ENCODE peak calls at places on chromosome 4, in five cellular contexts. X is stomach; F is GM06990; M is CD8-positive, alpha-beta T cell; K is kidney. S is an unnamed sample. For H3K36me3, the result is how much of the 10 kb centered on the place peaks cover.

GRCh38 chr4:185122681-185123345 is 20.3 kb upstream of the SLC25A4 start:
- DNase-seq in K (no peak), M (no peak), F (no peak), X (no peak), S (no peak)

GRCh38 chr4:174714393-174715211 is 114.4 kb downstream of the GLRA3 start:
- DNase-seq in X (peak), F (no peak), M (no peak), K (no peak), S (no peak)

GRCh38 chr4:124415206-124415605 is 297.3 kb downstream of the ANKRD50 start:
- DNase-seq in K (no peak), X (no peak), F (no peak), M (no peak), S (no peak)

GRCh38 chr4:165470009-165470408 is 91.2 kb downstream of the CPE start:
- DNase-seq in X (no peak), M (no peak), F (no peak), K (no peak), S (no peak)

GRCh38 chr4:11548529-11549176 is 120.0 kb upstream of the HS3ST1 start:
- DNase-seq in K (no peak), F (no peak), X (no peak), M (no peak), S (no peak)

GRCh38 chr4:66275381-66276060 is 605.2 kb upstream of the EPHA5 start:
- DNase-seq in F (no peak), K (no peak), M (no peak), X (no peak), S (no peak)

GRCh38 chr4:33272722-33273121 is 2552.6 kb downstream of the PCDH7 start:
- DNase-seq in F (no peak), X (no peak), M (no peak), K (no peak), S (no peak)

GRCh38 chr4:26256016-26256415 is 64.8 kb upstream of the RBPJ start:
- DNase-seq in M (no peak), X (no peak), K (no peak), F (no peak), S (no peak)

GRCh38 chr4:57163530-57164459 is 53.6 kb upstream of the IGFBP7 start:
- DNase-seq in K (peak), M (peak), X (peak), F (peak), S (peak)

GRCh38 chr4:88240297-88240714 is 44.1 kb downstream of the PPM1K start:
- DNase-seq in X (no peak), M (no peak), F (no peak), K (no peak), S (peak)

GRCh38 chr4:11312389-11312788 is 116.3 kb downstream of the HS3ST1 start:
- DNase-seq in X (no peak), F (no peak), K (no peak), M (no peak), S (peak)

GRCh38 chr4:53601251-53601764 is 10.0 kb upstream of the LNX1 start:
- DNase-seq in K (peak), F (peak), M (no peak), X (no peak), S (no peak)

GRCh38 chr4:27189683-27190082 is 329.0 kb downstream of the STIM2 start:
- DNase-seq in X (no peak), M (no peak), K (no peak), F (no peak), S (no peak)

GRCh38 chr4:5870701-5871100 is 22.2 kb downstream of the CRMP1 start:
- DNase-seq in K (no peak), X (no peak), M (no peak), F (no peak), S (no peak)

GRCh38 chr4:17875402-17876070 is 64.8 kb downstream of the NCAPG start:
- DNase-seq in F (peak), M (no peak), X (no peak), K (no peak), S (no peak)

GRCh38 chr4:94576163-94576562 is 124.4 kb downstream of the PDLIM5 start:
- DNase-seq in X (no peak), F (no peak), M (no peak), K (no peak), S (no peak)

GRCh38 chr4:85842540-85842939 is 367.6 kb downstream of the ARHGAP24 start:
- DNase-seq in F (no peak), X (no peak), M (no peak), K (no peak), S (peak)

GRCh38 chr4:128517739-128518510 is 230.3 kb upstream of the PGRMC2 start:
- DNase-seq in M (no peak), K (no peak), F (peak), X (peak), S (peak)

GRCh38 chr4:143728171-143728570 is 27.7 kb upstream of the FREM3 start:
- DNase-seq in K (no peak), M (no peak), X (no peak), F (no peak), S (no peak)

GRCh38 chr4:186557061-186557460 is 1.7 kb upstream of the MTNR1A start:
- DNase-seq in K (no peak), X (no peak), M (no peak), F (no peak), S (no peak)

GRCh38 chr4:16082424-16083216 is 1.2 kb downstream of the PROM1 start:
- DNase-seq in F (no peak), X (no peak), M (no peak), K (peak), S (no peak)

GRCh38 chr4:76990288-76991080 is 40.9 kb downstream of the SEPTIN11 start:
- DNase-seq in M (no peak), X (no peak), K (no peak), F (no peak), S (no peak)

GRCh38 chr4:26420438-26420837 is 69.8 kb downstream of the CCKAR start:
- DNase-seq in K (no peak), X (no peak), M (no peak), F (no peak), S (no peak)

GRCh38 chr4:75771607-75772006 is 47.2 kb downstream of the USO1 start:
- DNase-seq in K (no peak), M (no peak), X (no peak), F (no peak), S (no peak)
- H3K36me3 ChIP-seq in K (under half), M (under half), X (half or more), F (under half), S (half or more)

GRCh38 chr4:141229408-141230101 is 8.9 kb downstream of the ZNF330 start:
- DNase-seq in M (no peak), X (no peak), K (no peak), F (no peak), S (no peak)

GRCh38 chr4:141238196-141238595 is 17.5 kb downstream of the ZNF330 start:
- DNase-seq in M (no peak), X (no peak), K (no peak), F (no peak), S (no peak)

GRCh38 chr4:141233673-141234072 is 13.0 kb downstream of the ZNF330 start:
- DNase-seq in K (no peak), F (no peak), X (no peak), M (no peak), S (no peak)
- H3K36me3 ChIP-seq in K (under half), F (under half), X (half or more), M (under half), S (half or more)

DNA sequence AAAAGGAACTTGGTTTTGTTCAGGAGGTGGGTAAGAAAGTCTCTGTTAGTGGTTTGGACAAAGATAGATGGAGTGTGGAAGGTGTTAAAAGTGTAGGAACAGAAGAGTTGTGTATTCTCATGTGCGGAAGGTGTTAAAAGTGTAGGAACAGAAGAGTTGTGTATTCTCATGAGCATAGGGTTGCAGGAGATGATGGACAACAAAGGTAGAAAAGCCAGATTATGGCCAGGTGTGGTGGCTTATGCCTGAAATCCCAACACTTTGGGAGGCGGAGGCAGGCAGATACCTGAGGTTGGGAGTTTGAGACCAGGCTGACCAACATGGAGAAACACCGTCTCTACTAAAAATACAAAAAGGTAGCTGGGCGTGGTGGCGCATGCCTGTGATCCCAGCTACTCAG is 2.5 kb downstream of the RPL34 start:
- DNase-seq in F (no peak), K (no peak), X (no peak), M (no peak), S (no peak)
- H3K36me3 ChIP-seq in F (under half), K (half or more), X (half or more), M (under half), S (half or more)

GRCh38 chr4:10095296-10095991 is 21.2 kb downstream of the WDR1 start:
- DNase-seq in M (no peak), X (no peak), F (no peak), K (peak), S (no peak)
- H3K36me3 ChIP-seq in M (half or more), X (half or more), F (half or more), K (half or more), S (half or more)

DNA sequence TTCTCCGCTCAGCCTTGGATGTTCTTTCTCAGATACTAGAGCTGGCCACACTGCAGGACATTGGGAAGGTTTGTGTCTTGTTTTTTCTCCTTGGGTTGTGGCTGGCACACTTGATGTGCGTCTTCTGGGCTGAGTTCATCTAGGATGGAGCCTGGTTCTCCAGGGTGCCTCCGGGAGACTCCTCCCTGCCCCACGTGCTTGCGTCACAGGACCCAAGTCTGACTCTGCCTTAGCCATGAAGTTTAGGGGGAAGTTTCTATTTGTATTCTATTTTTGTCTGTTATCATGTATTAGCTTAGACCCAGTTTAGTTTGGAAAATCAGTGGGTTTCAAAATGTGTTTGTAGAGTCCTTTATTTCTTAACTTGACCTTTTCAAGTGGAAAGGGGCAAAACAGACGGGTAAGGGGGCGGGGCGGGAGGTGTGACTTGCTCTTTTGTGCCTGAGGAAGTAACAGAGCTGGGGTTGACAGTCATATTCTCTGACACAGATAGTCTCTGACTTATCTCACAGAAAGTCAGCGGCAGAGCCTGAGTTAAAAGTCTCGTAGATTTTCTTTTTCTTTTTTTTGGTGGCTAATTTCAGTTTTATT is 85.9 kb downstream of the HTT start:
- DNase-seq in K (no peak), X (no peak), M (no peak), F (no peak), S (no peak)
- H3K36me3 ChIP-seq in K (under half), X (half or more), M (under half), F (under half), S (half or more)

GRCh38 chr4:7218686-7219085 is 26.3 kb downstream of the SORCS2 start:
- DNase-seq in M (no peak), K (no peak), F (no peak), X (no peak), S (no peak)
- H3K36me3 ChIP-seq in M (under half), K (under half), F (under half), X (under half), S (under half)

DNA sequence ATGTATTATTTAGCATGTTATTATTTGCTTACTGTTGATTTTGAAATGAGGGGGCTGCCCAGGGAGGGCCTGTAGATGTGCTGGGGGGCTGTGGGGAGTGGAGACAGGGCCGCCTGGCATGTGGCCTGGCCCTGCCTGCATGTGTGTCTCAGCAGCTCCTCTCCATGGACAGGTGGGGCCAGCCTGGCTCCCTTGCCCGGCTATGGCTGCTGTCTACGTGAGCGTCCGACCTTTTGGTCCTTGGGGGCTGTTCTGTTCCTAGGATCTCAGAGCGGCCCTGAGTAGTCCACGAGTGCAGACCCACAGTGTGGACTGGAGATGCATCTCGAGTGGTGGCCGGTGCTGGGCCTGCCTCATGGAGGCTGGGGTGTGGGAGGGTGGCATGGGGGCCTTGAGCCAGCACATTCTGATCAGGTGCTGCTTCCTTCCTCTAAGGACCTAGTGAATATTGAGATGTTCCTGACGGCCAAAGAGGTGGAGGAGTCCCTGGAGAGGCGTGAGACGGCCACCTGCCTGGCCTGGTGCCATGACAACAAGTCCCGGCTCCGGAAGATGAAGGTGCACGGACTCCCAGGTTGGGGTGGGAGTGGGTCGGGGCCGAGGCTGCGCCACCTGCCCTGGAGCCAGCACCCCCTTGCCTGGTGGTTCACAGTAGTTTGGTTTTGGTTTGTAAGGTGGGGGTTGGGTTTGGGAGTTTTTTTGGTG is 24.9 kb upstream of the UVSSA start:
- DNase-seq in M (no peak), F (no peak), K (peak), X (no peak), S (no peak)
- H3K36me3 ChIP-seq in M (under half), F (under half), K (under half), X (half or more), S (half or more)

GRCh38 chr4:152971053-152971452 is 34.9 kb downstream of the FHDC1 start:
- DNase-seq in F (no peak), M (no peak), K (no peak), X (no peak), S (no peak)

GRCh38 chr4:152965614-152966013 is 29.5 kb downstream of the FHDC1 start:
- DNase-seq in K (no peak), M (no peak), F (no peak), X (no peak), S (no peak)

GRCh38 chr4:152970102-152970820 is 34.1 kb downstream of the FHDC1 start:
- DNase-seq in K (no peak), X (no peak), M (no peak), F (no peak), S (no peak)

GRCh38 chr4:152968806-152969394 is 32.8 kb downstream of the FHDC1 start:
- DNase-seq in M (no peak), K (no peak), F (no peak), X (no peak), S (no peak)

GRCh38 chr4:152967942-152968341 is 31.8 kb downstream of the FHDC1 start:
- DNase-seq in K (no peak), M (no peak), F (no peak), X (no peak), S (no peak)
- H3K36me3 ChIP-seq in K (under half), M (under half), F (under half), X (half or more), S (under half)

GRCh38 chr4:151103758-151104157 is 4.3 kb downstream of the RPS3A start:
- DNase-seq in M (no peak), X (no peak), F (no peak), K (no peak), S (no peak)
- H3K36me3 ChIP-seq in M (under half), X (half or more), F (under half), K (under half), S (under half)

S was measured in tibial artery.